ENCODE peak calls at places on chromosomes 7 and 10, in five cellular contexts. E is mesothelial cell of epicardium; D is CD4-positive, alpha-beta T cell; B is body of pancreas; M is spleen. R is an unnamed sample.
A peak's percentile ranks its signal among the peaks of the same experiment; 100 is the strongest.

GRCh38 chr7:31687024-31687423 is at the start of gene PPP1R17:
- DNase-seq in E (no peak), D (no peak), B (no peak), M (no peak), R (peak; percentile 13)

GRCh38 chr10:113746188-113746950 is 5.1 kb upstream of the PLEKHS1 start:
- DNase-seq in E (no peak), D (no peak), B (no peak), M (no peak), R (no peak)

GRCh38 chr10:4826788-4827324 is 849 bp downstream of the AKR1E2 start:
- DNase-seq in E (no peak), D (no peak), B (no peak), M (no peak), R (no peak)

GRCh38 chr7:34675749-34676374 is 17.8 kb downstream of the NPSR1 start:
- DNase-seq in E (no peak), D (no peak), B (peak; percentile 13), M (no peak), R (no peak)

GRCh38 chr10:124126711-124127385 is 33.5 kb upstream of the CHST15 start:
- DNase-seq in E (no peak), D (no peak), B (no peak), M (no peak), R (no peak)

GRCh38 chr7:2006921-2007381 is 225.8 kb downstream of the MAD1L1 start:
- DNase-seq in E (peak; percentile 16), D (no peak), B (peak; percentile 8), M (peak; percentile 71), R (no peak)

GRCh38 chr7:3307437-3307836 is 6.4 kb downstream of the SDK1 start:
- DNase-seq in E (no peak), D (no peak), B (no peak), M (no peak), R (no peak)

GRCh38 chr7:41003031-41003925 is 699.6 kb downstream of the INHBA start:
- DNase-seq in E (no peak), D (no peak), B (no peak), M (no peak), R (peak; percentile 14)

GRCh38 chr7:40595129-40595528 is 460.3 kb downstream of the SUGCT start:
- DNase-seq in E (no peak), D (no peak), B (no peak), M (no peak), R (no peak)

GRCh38 chr7:72190166-72190565 is 222.0 kb downstream of the CALN1 start:
- DNase-seq in E (no peak), D (no peak), B (no peak), M (no peak), R (no peak)

GRCh38 chr7:30791126-30791525 is 19.9 kb downstream of the MINDY4 start:
- DNase-seq in E (no peak), D (no peak), B (no peak), M (no peak), R (no peak)

GRCh38 chr10:101812606-101813005 is 5.6 kb downstream of the OGA start:
- DNase-seq in E (no peak), D (no peak), B (no peak), M (no peak), R (no peak)

GRCh38 chr7:157550300-157551275 is 213.8 kb downstream of the DNAJB6 start:
- DNase-seq in E (no peak), D (no peak), B (peak; percentile 2), M (peak; percentile 68), R (no peak)

GRCh38 chr10:132446661-132447445 is 49.9 kb downstream of the PWWP2B start:
- DNase-seq in E (no peak), D (peak; percentile 57), B (peak; percentile 89), M (peak; percentile 94), R (no peak)

GRCh38 chr7:70788276-70788675 is 343.7 kb upstream of the GALNT17 start:
- DNase-seq in E (no peak), D (peak; percentile 18), B (no peak), M (no peak), R (no peak)

GRCh38 chr10:3911241-3911640 is 126.2 kb upstream of the KLF6 start:
- DNase-seq in E (no peak), D (no peak), B (no peak), M (no peak), R (no peak)

GRCh38 chr7:112366886-112367285 is 83.4 kb upstream of the IFRD1 start:
- DNase-seq in E (no peak), D (no peak), B (no peak), M (no peak), R (no peak)

GRCh38 chr7:156224441-156225225 is 412.4 kb upstream of the SHH start:
- DNase-seq in E (no peak), D (no peak), B (no peak), M (no peak), R (no peak)

DNA sequence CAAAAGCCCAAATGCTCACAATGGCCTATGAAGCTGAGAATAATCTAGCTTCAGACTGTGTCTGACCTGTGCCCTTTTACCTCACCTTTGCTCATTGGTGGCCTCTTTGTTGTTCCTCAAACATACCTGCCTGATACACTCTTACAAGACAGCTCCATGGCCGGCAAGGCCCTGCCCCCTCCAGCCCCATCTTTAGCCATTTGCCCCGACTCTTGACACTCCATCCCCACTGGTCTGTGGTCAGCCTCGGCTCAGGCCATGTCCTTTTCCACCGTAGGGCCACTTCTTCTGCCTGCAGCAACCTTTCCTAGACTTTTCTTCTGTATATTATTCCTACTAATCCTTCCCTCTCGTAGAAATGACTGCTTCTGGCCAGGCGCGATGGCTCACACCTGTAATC is 265.2 kb downstream of the RPS24 start:
- DNase-seq in E (no peak), D (no peak), B (no peak), M (peak; percentile 69), R (no peak)
- TF ChIP-seq CTCF in E (no peak), D (no peak), B (no peak), M (no peak), R (no peak)

GRCh38 chr7:80147543-80148376 is 13.1 kb downstream of the GNAI1 start:
- DNase-seq in E (no peak), D (no peak), B (no peak), M (no peak), R (no peak)

GRCh38 chr7:80154656-80155325 is 20.2 kb downstream of the GNAI1 start:
- DNase-seq in E (no peak), D (no peak), B (no peak), M (no peak), R (no peak)

GRCh38 chr7:80150621-80151273 is 16.1 kb downstream of the GNAI1 start:
- DNase-seq in E (no peak), D (no peak), B (no peak), M (no peak), R (no peak)

GRCh38 chr7:80153446-80153845 is 18.8 kb downstream of the GNAI1 start:
- DNase-seq in E (no peak), D (no peak), B (no peak), M (no peak), R (no peak)

DNA sequence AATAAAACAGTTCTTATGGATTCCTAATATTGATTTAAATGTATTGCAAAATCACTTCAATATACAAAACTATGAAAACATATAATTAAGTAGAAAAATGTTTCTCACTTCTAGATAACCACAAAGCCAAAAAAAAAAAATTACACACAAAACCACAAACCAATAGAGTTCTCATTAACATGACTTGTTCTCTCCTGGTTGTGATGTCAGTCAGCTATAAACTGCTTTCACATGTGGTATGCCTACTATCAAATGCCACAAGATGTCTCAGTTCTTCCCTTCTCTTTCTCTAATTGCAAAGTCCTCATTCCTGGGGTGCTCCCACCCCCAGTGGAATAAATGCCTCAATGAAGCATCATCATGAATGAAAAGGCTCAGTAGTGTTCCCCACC is 16.6 kb downstream of the GNAI1 start:
- DNase-seq in E (no peak), D (no peak), B (no peak), M (no peak), R (no peak)
- TF ChIP-seq CTCF in E (no peak), D (no peak), B (no peak), M (no peak), R (no peak)

GRCh38 chr7:101550641-101551531 is 78.2 kb downstream of the MYL10 start:
- DNase-seq in E (peak; percentile 10), D (no peak), B (peak; percentile 9), M (peak; percentile 65), R (no peak)

GRCh38 chr7:101546308-101546936 is 82.7 kb downstream of the MYL10 start:
- DNase-seq in E (no peak), D (no peak), B (no peak), M (peak; percentile 61), R (no peak)

GRCh38 chr7:101547916-101548599 is 81.0 kb downstream of the MYL10 start:
- DNase-seq in E (no peak), D (no peak), B (no peak), M (peak; percentile 56), R (no peak)

GRCh38 chr7:101547022-101547915 is 81.8 kb downstream of the MYL10 start:
- DNase-seq in E (no peak), D (no peak), B (peak; percentile 6), M (peak; percentile 64), R (no peak)

DNA sequence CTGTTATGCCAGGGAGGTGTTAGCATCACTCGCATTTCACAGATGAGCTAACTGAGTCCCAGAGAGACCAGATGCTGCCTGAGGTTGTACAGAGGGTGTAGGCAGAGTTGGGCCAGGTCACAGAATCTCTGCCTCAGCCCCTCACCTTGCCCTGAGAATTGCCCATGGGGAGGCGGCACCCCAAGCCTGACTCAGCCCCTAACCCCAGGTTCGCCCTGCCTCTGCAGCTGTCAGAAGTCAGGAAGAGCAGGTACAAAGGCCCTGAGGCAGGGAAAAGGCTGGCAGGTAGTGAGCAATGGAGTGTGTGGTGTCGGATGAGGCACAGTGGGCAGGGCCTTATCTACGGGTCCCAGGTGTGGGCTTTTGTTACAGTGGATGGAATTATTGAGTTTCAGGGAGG is 79.4 kb downstream of the MYL10 start:
- DNase-seq in E (no peak), D (no peak), B (no peak), M (peak; percentile 31), R (no peak)
- TF ChIP-seq CTCF in E (no peak), D (no peak), B (no peak), M (no peak), R (no peak)

DNA sequence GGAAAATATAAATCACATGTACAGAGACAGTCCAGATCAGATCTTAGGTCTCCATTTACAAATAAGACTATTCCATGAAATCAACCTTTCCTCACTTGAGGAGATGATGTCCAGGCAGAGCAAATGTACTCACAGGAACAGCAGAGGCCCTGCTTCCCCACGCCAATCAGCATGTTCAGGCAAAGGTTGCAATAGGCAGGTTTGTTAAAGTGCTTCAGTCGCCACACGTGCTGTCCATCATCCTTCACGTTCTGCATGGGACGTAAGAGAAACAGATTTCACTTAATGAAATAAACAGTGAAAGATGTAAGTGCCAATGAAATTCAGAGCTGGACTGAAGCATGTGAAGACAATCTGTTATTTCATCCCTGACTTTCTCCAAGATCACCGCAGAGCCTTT is 217.4 kb downstream of the DGKB start:
- DNase-seq in E (no peak), D (no peak), B (no peak), M (no peak), R (no peak)
- TF ChIP-seq CTCF in E (no peak), D (no peak), B (no peak), M (no peak), R (no peak)

DNA sequence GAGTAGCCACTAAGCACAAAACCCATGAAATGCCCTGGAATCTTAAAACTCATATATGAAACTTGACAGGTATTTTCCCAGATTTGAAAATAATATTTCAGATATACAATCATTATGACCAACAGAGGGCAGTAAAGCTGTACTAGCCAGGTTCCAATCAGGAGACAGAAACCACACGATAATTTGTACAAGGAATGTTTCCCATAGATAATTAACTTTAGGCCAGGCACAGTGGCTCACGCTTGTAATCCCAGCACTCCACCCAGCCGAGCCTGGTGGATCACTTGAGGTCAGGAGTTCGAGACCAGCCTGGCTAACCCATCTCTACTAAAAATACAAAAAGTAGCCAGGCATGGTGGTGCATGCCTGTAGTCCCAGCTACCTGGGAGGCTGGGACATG is 31.0 kb upstream of the NUB1 start:
- DNase-seq in E (no peak), D (no peak), B (no peak), M (no peak), R (no peak)
- TF ChIP-seq CTCF in E (peak; percentile 37), D (no peak), B (peak; percentile 26), M (peak; percentile 23), R (peak; percentile 43)

R was measured in progenitor cell of endocrine pancreas.